ENCODE peak calls at places on chromosome 13, in eight cellular contexts. L is SK-N-SH; F is breast epithelium; B is stomach; I is uterus; Q is cardiac muscle cell; K is A549; E is CD8-positive, alpha-beta T cell. G is an unnamed sample. For H3K4me1, the result is how much of the 10 kb centered on the place peaks cover.

GRCh38 chr13:83248751-83249150 is 633.5 kb downstream of the SLITRK1 start:
- DNase-seq in Q (no peak), B (no peak), K (no peak), E (no peak), F (no peak), I (no peak), L (no peak), G (no peak)

GRCh38 chr13:101639711-101640110 is 187.2 kb downstream of the ITGBL1 start:
- DNase-seq in I (no peak), E (no peak), F (no peak), K (no peak), B (no peak), L (no peak), Q (no peak), G (no peak)

GRCh38 chr13:20550799-20551198 is 16.2 kb upstream of the IFT88 start:
- DNase-seq in I (no peak), L (no peak), E (no peak), Q (no peak), B (no peak), K (no peak), F (no peak), G (no peak)

GRCh38 chr13:22061806-22062391 is 391.0 kb downstream of the FGF9 start:
- DNase-seq in B (no peak), Q (no peak), L (no peak), I (no peak), K (no peak), F (no peak), E (peak), G (no peak)

GRCh38 chr13:66503890-66504289 is 726.2 kb downstream of the PCDH9 start:
- DNase-seq in K (peak), I (no peak), Q (no peak), E (no peak), B (no peak), F (no peak), L (no peak), G (no peak)

GRCh38 chr13:106349080-106349841 is 186.2 kb downstream of the EFNB2 start:
- DNase-seq in L (peak), Q (peak), K (no peak), E (no peak), F (no peak), I (no peak), B (peak), G (peak)

GRCh38 chr13:54682184-54682583 is 1653.6 kb downstream of the OLFM4 start:
- DNase-seq in B (no peak), K (no peak), E (no peak), Q (no peak), I (no peak), L (no peak), F (no peak), G (no peak)

GRCh38 chr13:71864981-71865857 is 1.8 kb downstream of the DACH1 start:
- DNase-seq in I (peak), K (no peak), B (no peak), L (peak), F (peak), Q (peak), E (no peak), G (peak)

GRCh38 chr13:82739881-82740280 is 1142.4 kb downstream of the SLITRK1 start:
- DNase-seq in K (no peak), Q (no peak), F (no peak), L (no peak), I (no peak), E (no peak), B (no peak), G (no peak)

GRCh38 chr13:93248627-93249047 is 22.0 kb downstream of the GPC6 start:
- DNase-seq in L (peak), K (peak), E (no peak), B (peak), I (no peak), F (no peak), Q (peak), G (no peak)

GRCh38 chr13:32902898-32903297 is 113.3 kb upstream of the KL start:
- DNase-seq in K (no peak), E (no peak), F (no peak), I (peak), B (peak), L (no peak), Q (no peak), G (peak)

GRCh38 chr13:20801704-20802103 is 27.9 kb upstream of the EEF1AKMT1 start:
- DNase-seq in L (no peak), K (no peak), Q (no peak), F (no peak), I (no peak), B (no peak), E (no peak), G (no peak)

GRCh38 chr13:46389985-46390384 is 2.9 kb upstream of the RUBCNL start:
- DNase-seq in I (no peak), F (no peak), L (no peak), B (no peak), K (no peak), E (no peak), Q (no peak), G (peak)

GRCh38 chr13:98751397-98752110 is 918 bp downstream of the SLC15A1 start:
- DNase-seq in B (no peak), L (peak), K (peak), I (no peak), Q (peak), F (no peak), E (no peak), G (peak)
- H3K4me3 ChIP-seq in B (peak), L (peak), K (no peak), I (no peak), Q (no peak), F (peak), E (no peak), G (no peak)

GRCh38 chr13:114057131-114058050 is 75.0 kb downstream of the RASA3 start:
- DNase-seq in K (no peak), I (no peak), F (no peak), Q (no peak), L (no peak), B (no peak), E (no peak), G (no peak)
- H3K4me1 ChIP-seq in K (under half), I (under half), F (under half), Q (under half), L (under half), B (half or more), E (half or more), G (under half)

GRCh38 chr13:50798923-50799322 is 44.6 kb downstream of the DLEU7 start:
- DNase-seq in Q (no peak), K (no peak), B (no peak), L (no peak), I (no peak), F (no peak), E (no peak), G (no peak)

GRCh38 chr13:50805805-50806204 is 37.7 kb downstream of the DLEU7 start:
- DNase-seq in B (no peak), E (no peak), Q (no peak), I (no peak), L (no peak), K (peak), F (no peak), G (no peak)

GRCh38 chr13:50797081-50797480 is 46.4 kb downstream of the DLEU7 start:
- DNase-seq in E (no peak), L (no peak), I (no peak), F (no peak), B (no peak), K (no peak), Q (no peak), G (no peak)

GRCh38 chr13:50800091-50800739 is 43.3 kb downstream of the DLEU7 start:
- DNase-seq in I (no peak), B (no peak), F (no peak), Q (no peak), K (no peak), E (no peak), L (no peak), G (no peak)

DNA sequence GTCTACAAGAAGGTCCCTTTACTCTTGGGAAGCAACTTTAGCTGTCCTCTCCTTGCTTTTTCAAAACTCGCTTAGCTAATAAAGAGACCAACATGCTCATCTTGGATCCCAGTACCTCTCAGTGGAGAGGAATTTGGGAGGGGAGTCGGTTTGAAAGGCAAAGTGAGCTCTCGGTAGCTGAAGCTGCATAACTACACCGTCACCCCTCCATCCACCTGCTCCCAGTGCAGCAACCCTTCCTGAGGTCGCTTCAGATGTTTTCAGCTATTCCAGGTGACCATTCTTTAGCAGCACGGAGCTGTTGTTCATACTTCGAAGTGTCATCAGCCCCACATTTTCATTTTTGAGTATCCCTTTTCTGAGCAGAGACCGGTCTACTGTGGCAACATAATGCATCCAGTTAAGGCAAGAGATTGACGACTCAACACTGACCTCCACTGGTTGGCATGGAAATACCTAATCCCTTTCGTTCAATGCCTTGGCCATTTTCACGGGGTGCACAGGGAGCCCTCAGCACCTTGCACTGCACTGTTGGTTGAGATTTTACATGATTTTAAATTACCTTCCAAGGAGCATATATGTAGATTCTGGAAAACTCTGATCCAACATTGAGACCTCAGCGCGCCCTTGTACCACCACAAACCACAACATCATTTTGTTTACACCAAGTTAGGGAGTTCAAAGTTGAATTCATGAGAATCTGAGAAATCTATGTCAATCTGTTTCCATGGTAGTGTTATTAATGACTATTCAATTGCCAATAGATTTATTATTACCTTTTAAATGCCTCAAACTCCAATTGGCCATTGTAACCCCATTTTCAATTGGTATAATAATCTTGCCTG is 42.2 kb downstream of the DLEU7 start:
- DNase-seq in F (no peak), B (peak), K (peak), L (peak), Q (peak), I (peak), E (peak), G (peak)
- H3K4me3 ChIP-seq in F (no peak), B (no peak), K (no peak), L (no peak), Q (no peak), I (no peak), E (no peak), G (no peak)

GRCh38 chr13:37136633-37137032 is 31.2 kb upstream of the CSNK1A1L start:
- DNase-seq in I (no peak), B (no peak), E (no peak), K (no peak), L (no peak), F (no peak), Q (no peak), G (no peak)
- H3K4me1 ChIP-seq in I (under half), B (under half), E (under half), K (under half), L (under half), F (under half), Q (under half), G (under half)

DNA sequence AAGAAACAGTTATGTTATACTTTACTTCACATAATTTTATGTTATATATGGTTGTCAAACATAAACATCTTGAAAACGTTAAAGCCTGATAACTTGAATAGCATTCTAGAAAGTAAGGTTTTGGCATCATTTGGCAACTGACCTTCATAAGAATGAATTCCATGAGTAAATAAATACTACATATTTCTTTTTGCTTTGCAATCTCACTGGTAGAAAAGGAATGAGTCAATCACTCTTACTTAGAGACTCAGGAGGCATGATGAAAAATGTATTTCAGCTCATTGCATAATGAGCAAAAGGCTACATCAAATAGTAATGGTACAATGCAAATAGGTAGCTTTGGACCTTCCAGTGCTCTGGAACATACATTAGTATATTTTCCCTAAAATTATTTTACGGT is 1381.8 kb downstream of the EFNB2 start:
- DNase-seq in K (no peak), F (no peak), L (no peak), B (no peak), E (no peak), Q (no peak), I (no peak), G (no peak)
- H3K4me3 ChIP-seq in K (no peak), F (no peak), L (no peak), B (no peak), E (no peak), Q (no peak), I (no peak), G (no peak)

DNA sequence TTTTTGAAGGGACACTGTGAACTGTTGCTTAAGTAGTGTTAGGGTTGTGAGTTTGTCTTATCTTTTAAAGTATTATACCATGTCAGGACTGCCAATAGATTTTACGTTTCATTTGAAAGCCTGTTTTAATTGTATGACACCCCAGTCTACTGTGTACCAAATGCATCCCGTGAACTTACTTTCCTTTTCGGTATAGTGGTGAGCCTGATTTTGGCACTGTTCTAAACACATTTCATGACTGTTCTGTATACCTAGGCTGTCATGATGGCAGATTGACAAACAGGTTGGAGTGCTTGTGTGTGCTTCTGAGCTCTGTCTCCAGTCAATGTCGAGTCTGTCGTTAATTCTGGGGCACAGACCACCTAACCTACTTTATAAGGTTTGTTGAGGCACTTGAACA is 740 bp downstream of the PCCA start:
- DNase-seq in F (no peak), E (no peak), K (no peak), I (no peak), L (no peak), Q (no peak), B (no peak), G (peak)
- H3K4me1 ChIP-seq in F (under half), E (under half), K (under half), I (under half), L (under half), Q (under half), B (under half), G (under half)

GRCh38 chr13:98349731-98350305 is 172.7 kb upstream of the RNF113B start:
- DNase-seq in L (peak), K (peak), E (no peak), Q (peak), F (peak), I (no peak), B (peak), G (no peak)

GRCh38 chr13:98351636-98352035 is 174.6 kb upstream of the RNF113B start:
- DNase-seq in K (no peak), B (no peak), L (no peak), I (no peak), Q (no peak), E (no peak), F (no peak), G (no peak)

GRCh38 chr13:98350746-98351330 is 173.8 kb upstream of the RNF113B start:
- DNase-seq in I (no peak), K (no peak), L (no peak), E (no peak), F (no peak), Q (no peak), B (no peak), G (no peak)

GRCh38 chr13:98346904-98347636 is 170.0 kb upstream of the RNF113B start:
- DNase-seq in I (no peak), Q (no peak), K (no peak), B (no peak), F (no peak), L (no peak), E (no peak), G (no peak)

DNA sequence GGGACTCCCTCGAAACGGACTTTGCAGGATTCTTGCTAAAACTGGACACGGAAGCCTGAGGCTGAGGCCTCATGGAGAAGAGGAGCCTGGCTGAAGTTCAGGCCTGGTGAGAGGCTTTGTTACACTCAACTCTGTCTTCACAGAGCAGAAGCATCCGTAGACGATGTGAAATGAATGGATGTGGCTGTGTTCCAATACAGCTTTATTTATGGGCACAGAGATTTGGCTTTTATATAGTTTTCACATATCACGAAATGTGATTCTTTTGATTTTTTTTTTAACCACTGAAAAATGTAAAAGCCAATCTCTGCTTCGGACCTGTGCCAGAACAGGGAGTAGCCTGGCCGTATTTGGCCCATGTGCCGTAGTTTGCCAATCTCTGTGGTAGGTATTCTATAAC is 171.4 kb upstream of the RNF113B start:
- DNase-seq in E (no peak), Q (no peak), B (no peak), L (no peak), I (no peak), K (no peak), F (no peak), G (no peak)
- H3K4me3 ChIP-seq in E (no peak), Q (no peak), B (no peak), L (no peak), I (no peak), K (no peak), F (no peak), G (no peak)

GRCh38 chr13:40343550-40344269 is 322.7 kb downstream of the FOXO1 start:
- DNase-seq in I (no peak), Q (no peak), F (no peak), K (no peak), B (no peak), L (no peak), E (no peak), G (no peak)
- H3K4me1 ChIP-seq in I (under half), Q (under half), F (under half), K (under half), B (under half), L (under half), E (under half), G (under half)

DNA sequence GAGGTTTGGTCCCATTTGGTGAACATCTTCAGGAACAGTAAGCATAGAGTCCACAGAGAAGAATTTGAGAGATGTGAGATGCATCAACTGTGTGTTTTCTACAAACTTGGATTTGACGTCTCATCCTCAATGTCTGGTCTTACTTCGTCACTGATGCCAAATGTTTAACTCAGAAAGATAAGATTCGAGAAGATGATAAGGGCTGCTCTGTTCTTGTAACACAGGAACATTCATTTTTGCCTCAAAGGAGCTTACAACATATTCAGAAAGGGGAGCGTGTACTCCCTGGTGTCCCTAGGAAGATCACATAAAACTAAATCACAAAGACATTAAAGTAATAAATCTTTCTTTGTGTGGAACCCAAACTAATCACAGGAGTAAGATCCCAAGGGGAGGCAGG is 247.6 kb upstream of the IRS2 start:
- DNase-seq in E (no peak), B (no peak), K (no peak), Q (no peak), L (no peak), F (no peak), I (no peak), G (no peak)
- H3K4me3 ChIP-seq in E (no peak), B (no peak), K (no peak), Q (no peak), L (no peak), F (no peak), I (no peak), G (no peak)

GRCh38 chr13:99661791-99662190 is 160.5 kb downstream of the TM9SF2 start:
- DNase-seq in Q (no peak), L (no peak), F (no peak), E (no peak), I (no peak), B (no peak), K (no peak), G (no peak)

GRCh38 chr13:99659234-99659633 is 158.0 kb downstream of the TM9SF2 start:
- DNase-seq in K (no peak), Q (peak), B (no peak), I (no peak), E (no peak), L (no peak), F (no peak), G (no peak)

GRCh38 chr13:99657848-99658265 is 156.6 kb downstream of the TM9SF2 start:
- DNase-seq in B (peak), L (peak), F (no peak), E (peak), K (peak), Q (peak), I (peak), G (peak)

GRCh38 chr13:99658266-99658991 is 157.2 kb downstream of the TM9SF2 start:
- DNase-seq in B (peak), F (peak), I (peak), K (peak), Q (peak), E (peak), L (peak), G (peak)

DNA sequence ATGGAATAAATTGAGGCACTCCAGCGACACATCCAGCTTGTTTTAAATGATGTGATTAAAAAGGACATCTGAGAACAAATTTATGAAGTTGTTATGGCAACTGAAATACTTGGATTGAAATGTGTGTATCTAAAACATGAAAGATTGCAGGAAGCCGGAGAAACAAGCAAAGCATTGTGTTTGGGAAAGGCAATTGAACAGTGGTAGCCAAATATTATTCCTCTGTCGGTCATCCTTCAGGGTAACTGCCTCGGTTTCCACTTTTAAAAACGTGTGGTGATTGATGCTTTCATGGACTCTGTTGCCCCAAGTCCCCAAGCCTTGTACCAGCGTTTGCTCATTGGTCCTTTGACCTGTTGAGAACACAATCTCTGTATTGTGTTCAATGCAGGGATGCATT is 158.8 kb downstream of the TM9SF2 start:
- DNase-seq in K (no peak), I (no peak), L (no peak), Q (no peak), B (no peak), F (no peak), E (no peak), G (no peak)
- H3K4me1 ChIP-seq in K (under half), I (under half), L (under half), Q (under half), B (under half), F (under half), E (under half), G (under half)